ENCODE peak calls at places on chromosome 5, in ten cellular contexts. One of them, this sample, is unnamed.

GRCh38 chr5:169906745-169907649 is 73.3 kb downstream of the INSYN2B start:
- DNase-seq in iris pigment epithelial cell: no peak
- DNase-seq in naive thymus-derived CD4-positive, alpha-beta T cell: no peak
- DNase-seq in GDM1: no peak
- DNase-seq in A549: no peak
- DNase-seq in ovary: no peak
- DNase-seq in CD8-positive, alpha-beta T cell: no peak
- DNase-seq in neural crest cell: no peak
- DNase-seq in HTR-8/SVneo: no peak
- DNase-seq in NCI-H460: no peak
- DNase-seq in this sample: no peak

GRCh38 chr5:20294696-20295095 is 306.7 kb upstream of the CDH18 start:
- DNase-seq in HTR-8/SVneo: no peak
- DNase-seq in A549: no peak
- DNase-seq in iris pigment epithelial cell: no peak
- DNase-seq in NCI-H460: no peak
- DNase-seq in naive thymus-derived CD4-positive, alpha-beta T cell: no peak
- DNase-seq in GDM1: no peak
- DNase-seq in neural crest cell: no peak
- DNase-seq in ovary: no peak
- DNase-seq in CD8-positive, alpha-beta T cell: no peak
- DNase-seq in this sample: no peak

GRCh38 chr5:115986358-115986757 is 24.1 kb downstream of the LVRN start:
- DNase-seq in naive thymus-derived CD4-positive, alpha-beta T cell: no peak
- DNase-seq in GDM1: no peak
- DNase-seq in A549: no peak
- DNase-seq in iris pigment epithelial cell: peak
- DNase-seq in ovary: no peak
- DNase-seq in neural crest cell: no peak
- DNase-seq in NCI-H460: no peak
- DNase-seq in CD8-positive, alpha-beta T cell: no peak
- DNase-seq in HTR-8/SVneo: no peak
- DNase-seq in this sample: no peak

GRCh38 chr5:140568664-140569063 is 4.0 kb downstream of the SLC35A4 start:
- DNase-seq in HTR-8/SVneo: no peak
- DNase-seq in ovary: no peak
- DNase-seq in neural crest cell: no peak
- DNase-seq in NCI-H460: no peak
- DNase-seq in GDM1: no peak
- DNase-seq in CD8-positive, alpha-beta T cell: no peak
- DNase-seq in A549: no peak
- DNase-seq in naive thymus-derived CD4-positive, alpha-beta T cell: no peak
- DNase-seq in iris pigment epithelial cell: no peak
- DNase-seq in this sample: no peak

GRCh38 chr5:113612060-113612496 is 98.6 kb downstream of the YTHDC2 start:
- DNase-seq in ovary: no peak
- DNase-seq in iris pigment epithelial cell: peak
- DNase-seq in naive thymus-derived CD4-positive, alpha-beta T cell: peak
- DNase-seq in GDM1: no peak
- DNase-seq in A549: peak
- DNase-seq in NCI-H460: peak
- DNase-seq in CD8-positive, alpha-beta T cell: no peak
- DNase-seq in neural crest cell: no peak
- DNase-seq in HTR-8/SVneo: peak
- DNase-seq in this sample: no peak

GRCh38 chr5:144227363-144227762 is 56.7 kb downstream of the KCTD16 start:
- DNase-seq in iris pigment epithelial cell: no peak
- DNase-seq in naive thymus-derived CD4-positive, alpha-beta T cell: no peak
- DNase-seq in neural crest cell: no peak
- DNase-seq in CD8-positive, alpha-beta T cell: no peak
- DNase-seq in A549: no peak
- DNase-seq in HTR-8/SVneo: no peak
- DNase-seq in GDM1: no peak
- DNase-seq in ovary: no peak
- DNase-seq in NCI-H460: no peak
- DNase-seq in this sample: no peak

GRCh38 chr5:133086366-133086875 is 34.6 kb downstream of the HSPA4 start:
- DNase-seq in NCI-H460: no peak
- DNase-seq in GDM1: no peak
- DNase-seq in A549: no peak
- DNase-seq in CD8-positive, alpha-beta T cell: no peak
- DNase-seq in ovary: no peak
- DNase-seq in HTR-8/SVneo: no peak
- DNase-seq in neural crest cell: no peak
- DNase-seq in naive thymus-derived CD4-positive, alpha-beta T cell: no peak
- DNase-seq in iris pigment epithelial cell: peak
- DNase-seq in this sample: no peak

GRCh38 chr5:169398515-169398914 is 97.6 kb upstream of the SLIT3 start:
- DNase-seq in HTR-8/SVneo: no peak
- DNase-seq in naive thymus-derived CD4-positive, alpha-beta T cell: no peak
- DNase-seq in neural crest cell: no peak
- DNase-seq in iris pigment epithelial cell: no peak
- DNase-seq in GDM1: no peak
- DNase-seq in NCI-H460: no peak
- DNase-seq in ovary: no peak
- DNase-seq in A549: no peak
- DNase-seq in CD8-positive, alpha-beta T cell: no peak
- DNase-seq in this sample: no peak

GRCh38 chr5:69293882-69294281 is 38.7 kb downstream of the CCDC125 start:
- DNase-seq in GDM1: no peak
- DNase-seq in HTR-8/SVneo: no peak
- DNase-seq in NCI-H460: no peak
- DNase-seq in naive thymus-derived CD4-positive, alpha-beta T cell: no peak
- DNase-seq in neural crest cell: no peak
- DNase-seq in iris pigment epithelial cell: no peak
- DNase-seq in ovary: no peak
- DNase-seq in CD8-positive, alpha-beta T cell: no peak
- DNase-seq in A549: no peak
- DNase-seq in this sample: no peak

GRCh38 chr5:372911-373709 is 51.6 kb downstream of the AHRR start:
- DNase-seq in naive thymus-derived CD4-positive, alpha-beta T cell: no peak
- DNase-seq in iris pigment epithelial cell: no peak
- DNase-seq in A549: no peak
- DNase-seq in ovary: peak
- DNase-seq in HTR-8/SVneo: peak
- DNase-seq in NCI-H460: no peak
- DNase-seq in CD8-positive, alpha-beta T cell: peak
- DNase-seq in GDM1: no peak
- DNase-seq in neural crest cell: no peak
- DNase-seq in this sample: no peak